ENCODE peak calls at places on chromosomes 6 and 20, in eight cellular contexts. One of them, this sample, is unnamed.

GRCh38 chr6:137019476-137020272 is 25.1 kb downstream of the IL20RA start:
- DNase-seq in CD4-positive, alpha-beta memory T cell: no peak
- DNase-seq in left lung: no peak
- DNase-seq in ascending aorta: no peak
- DNase-seq in CD8-positive, alpha-beta memory T cell: no peak
- DNase-seq in endodermal cell: no peak
- DNase-seq in body of pancreas: no peak
- DNase-seq in PC-9: peak; percentile 16
- DNase-seq in this sample: no peak

GRCh38 chr20:22825076-22825475 is 210.0 kb upstream of the SSTR4 start:
- DNase-seq in PC-9: no peak
- DNase-seq in ascending aorta: no peak
- DNase-seq in body of pancreas: no peak
- DNase-seq in endodermal cell: peak; percentile 13
- DNase-seq in CD8-positive, alpha-beta memory T cell: no peak
- DNase-seq in CD4-positive, alpha-beta memory T cell: no peak
- DNase-seq in left lung: no peak
- DNase-seq in this sample: no peak

GRCh38 chr20:17958326-17959256 is 10.0 kb downstream of the SNX5 start:
- DNase-seq in PC-9: no peak
- DNase-seq in CD8-positive, alpha-beta memory T cell: no peak
- DNase-seq in CD4-positive, alpha-beta memory T cell: no peak
- DNase-seq in endodermal cell: no peak
- DNase-seq in ascending aorta: no peak
- DNase-seq in left lung: no peak
- DNase-seq in body of pancreas: no peak
- DNase-seq in this sample: no peak

GRCh38 chr6:150527100-150527499 is 72.6 kb upstream of the PLEKHG1 start:
- DNase-seq in CD8-positive, alpha-beta memory T cell: no peak
- DNase-seq in ascending aorta: no peak
- DNase-seq in body of pancreas: no peak
- DNase-seq in left lung: no peak
- DNase-seq in PC-9: no peak
- DNase-seq in endodermal cell: no peak
- DNase-seq in CD4-positive, alpha-beta memory T cell: no peak
- DNase-seq in this sample: no peak

GRCh38 chr6:36985384-36985962 is 523 bp downstream of the MTCH1 start:
- DNase-seq in left lung: no peak
- DNase-seq in PC-9: no peak
- DNase-seq in endodermal cell: no peak
- DNase-seq in CD4-positive, alpha-beta memory T cell: no peak
- DNase-seq in ascending aorta: no peak
- DNase-seq in body of pancreas: no peak
- DNase-seq in CD8-positive, alpha-beta memory T cell: no peak
- DNase-seq in this sample: no peak

GRCh38 chr6:2828629-2829028 is 13.0 kb downstream of the SERPINB1 start:
- DNase-seq in ascending aorta: no peak
- DNase-seq in left lung: no peak
- DNase-seq in CD4-positive, alpha-beta memory T cell: no peak
- DNase-seq in PC-9: no peak
- DNase-seq in endodermal cell: no peak
- DNase-seq in CD8-positive, alpha-beta memory T cell: no peak
- DNase-seq in body of pancreas: no peak
- DNase-seq in this sample: no peak

GRCh38 chr6:89555751-89556150 is 82.8 kb downstream of the LYRM2 start:
- DNase-seq in CD8-positive, alpha-beta memory T cell: no peak
- DNase-seq in PC-9: no peak
- DNase-seq in left lung: no peak
- DNase-seq in CD4-positive, alpha-beta memory T cell: no peak
- DNase-seq in ascending aorta: no peak
- DNase-seq in body of pancreas: no peak
- DNase-seq in endodermal cell: peak; percentile 58
- DNase-seq in this sample: no peak

GRCh38 chr6:166169549-166170421 is 2.1 kb upstream of the TBXT start:
- DNase-seq in ascending aorta: no peak
- DNase-seq in body of pancreas: no peak
- DNase-seq in PC-9: no peak
- DNase-seq in CD8-positive, alpha-beta memory T cell: no peak
- DNase-seq in CD4-positive, alpha-beta memory T cell: no peak
- DNase-seq in left lung: no peak
- DNase-seq in endodermal cell: peak; percentile 71
- DNase-seq in this sample: no peak

GRCh38 chr20:36528875-36529425 is 12.4 kb upstream of the MYL9 start:
- DNase-seq in CD8-positive, alpha-beta memory T cell: no peak
- DNase-seq in left lung: no peak
- DNase-seq in endodermal cell: no peak
- DNase-seq in CD4-positive, alpha-beta memory T cell: no peak
- DNase-seq in body of pancreas: no peak
- DNase-seq in ascending aorta: peak; percentile 50
- DNase-seq in PC-9: no peak
- DNase-seq in this sample: no peak

GRCh38 chr20:42026599-42026998 is 408.4 kb upstream of the CHD6 start:
- DNase-seq in endodermal cell: no peak
- DNase-seq in PC-9: no peak
- DNase-seq in left lung: no peak
- DNase-seq in body of pancreas: no peak
- DNase-seq in CD4-positive, alpha-beta memory T cell: no peak
- DNase-seq in CD8-positive, alpha-beta memory T cell: no peak
- DNase-seq in ascending aorta: no peak
- DNase-seq in this sample: no peak

GRCh38 chr6:52409499-52409898 is 10.6 kb upstream of the EFHC1 start:
- DNase-seq in CD8-positive, alpha-beta memory T cell: no peak
- DNase-seq in ascending aorta: no peak
- DNase-seq in PC-9: no peak
- DNase-seq in endodermal cell: no peak
- DNase-seq in left lung: no peak
- DNase-seq in body of pancreas: no peak
- DNase-seq in CD4-positive, alpha-beta memory T cell: no peak
- DNase-seq in this sample: no peak

GRCh38 chr6:117399924-117400323 is 25.8 kb downstream of the ROS1 start:
- DNase-seq in PC-9: no peak
- DNase-seq in left lung: no peak
- DNase-seq in endodermal cell: no peak
- DNase-seq in ascending aorta: no peak
- DNase-seq in CD4-positive, alpha-beta memory T cell: no peak
- DNase-seq in CD8-positive, alpha-beta memory T cell: no peak
- DNase-seq in body of pancreas: no peak
- DNase-seq in this sample: no peak

GRCh38 chr20:47765715-47766594 is 19.3 kb downstream of the SULF2 start:
- DNase-seq in body of pancreas: no peak
- DNase-seq in ascending aorta: no peak
- DNase-seq in left lung: no peak
- DNase-seq in CD4-positive, alpha-beta memory T cell: no peak
- DNase-seq in PC-9: no peak
- DNase-seq in endodermal cell: peak; percentile 68
- DNase-seq in CD8-positive, alpha-beta memory T cell: no peak
- DNase-seq in this sample: no peak

GRCh38 chr6:147248859-147249258 is 44.6 kb downstream of the STXBP5 start:
- DNase-seq in CD8-positive, alpha-beta memory T cell: no peak
- DNase-seq in body of pancreas: no peak
- DNase-seq in ascending aorta: no peak
- DNase-seq in left lung: no peak
- DNase-seq in endodermal cell: peak; percentile 59
- DNase-seq in CD4-positive, alpha-beta memory T cell: no peak
- DNase-seq in PC-9: no peak
- DNase-seq in this sample: no peak

GRCh38 chr6:112245511-112246203 is 8.7 kb downstream of the LAMA4 start:
- DNase-seq in endodermal cell: no peak
- DNase-seq in body of pancreas: no peak
- DNase-seq in left lung: no peak
- DNase-seq in CD8-positive, alpha-beta memory T cell: no peak
- DNase-seq in ascending aorta: no peak
- DNase-seq in CD4-positive, alpha-beta memory T cell: no peak
- DNase-seq in PC-9: no peak
- DNase-seq in this sample: no peak

GRCh38 chr20:7123457-7123856 is 356.0 kb downstream of the BMP2 start:
- DNase-seq in CD4-positive, alpha-beta memory T cell: no peak
- DNase-seq in left lung: no peak
- DNase-seq in ascending aorta: no peak
- DNase-seq in CD8-positive, alpha-beta memory T cell: no peak
- DNase-seq in body of pancreas: no peak
- DNase-seq in endodermal cell: no peak
- DNase-seq in PC-9: no peak
- DNase-seq in this sample: no peak

GRCh38 chr6:15628499-15629131 is 34.2 kb downstream of the DTNBP1 start:
- DNase-seq in CD4-positive, alpha-beta memory T cell: no peak
- DNase-seq in PC-9: no peak
- DNase-seq in endodermal cell: no peak
- DNase-seq in ascending aorta: no peak
- DNase-seq in CD8-positive, alpha-beta memory T cell: no peak
- DNase-seq in left lung: no peak
- DNase-seq in body of pancreas: no peak
- DNase-seq in this sample: peak; percentile 83

GRCh38 chr6:37516076-37516919 is 16.6 kb upstream of the CCDC167 start:
- DNase-seq in CD8-positive, alpha-beta memory T cell: peak; percentile 92
- DNase-seq in CD4-positive, alpha-beta memory T cell: peak; percentile 96
- DNase-seq in body of pancreas: peak; percentile 65
- DNase-seq in left lung: peak; percentile 40
- DNase-seq in PC-9: peak; percentile 69
- DNase-seq in endodermal cell: peak; percentile 76
- DNase-seq in ascending aorta: no peak
- DNase-seq in this sample: peak; percentile 75

GRCh38 chr6:99241905-99242534 is 107.5 kb downstream of the FAXC start:
- DNase-seq in CD4-positive, alpha-beta memory T cell: no peak
- DNase-seq in left lung: no peak
- DNase-seq in body of pancreas: no peak
- DNase-seq in PC-9: no peak
- DNase-seq in endodermal cell: peak; percentile 85
- DNase-seq in CD8-positive, alpha-beta memory T cell: no peak
- DNase-seq in ascending aorta: no peak
- DNase-seq in this sample: peak; percentile 11

GRCh38 chr20:21901470-21902275 is 196.2 kb downstream of the PAX1 start:
- DNase-seq in PC-9: no peak
- DNase-seq in ascending aorta: peak; percentile 75
- DNase-seq in CD4-positive, alpha-beta memory T cell: no peak
- DNase-seq in CD8-positive, alpha-beta memory T cell: no peak
- DNase-seq in body of pancreas: peak; percentile 26
- DNase-seq in endodermal cell: no peak
- DNase-seq in left lung: no peak
- DNase-seq in this sample: no peak

GRCh38 chr20:63660622-63661021 is 2.5 kb downstream of the RTEL1 start:
- DNase-seq in PC-9: no peak
- DNase-seq in ascending aorta: no peak
- DNase-seq in body of pancreas: no peak
- DNase-seq in CD8-positive, alpha-beta memory T cell: no peak
- DNase-seq in endodermal cell: no peak
- DNase-seq in left lung: no peak
- DNase-seq in CD4-positive, alpha-beta memory T cell: no peak
- DNase-seq in this sample: no peak

GRCh38 chr6:5384276-5384675 is 123.0 kb downstream of the FARS2 start:
- DNase-seq in CD4-positive, alpha-beta memory T cell: no peak
- DNase-seq in ascending aorta: no peak
- DNase-seq in endodermal cell: no peak
- DNase-seq in body of pancreas: no peak
- DNase-seq in CD8-positive, alpha-beta memory T cell: no peak
- DNase-seq in left lung: no peak
- DNase-seq in PC-9: no peak
- DNase-seq in this sample: no peak

GRCh38 chr20:24762791-24763350 is 186.2 kb upstream of the CST7 start:
- DNase-seq in body of pancreas: no peak
- DNase-seq in CD8-positive, alpha-beta memory T cell: no peak
- DNase-seq in ascending aorta: peak; percentile 54
- DNase-seq in left lung: no peak
- DNase-seq in PC-9: no peak
- DNase-seq in CD4-positive, alpha-beta memory T cell: no peak
- DNase-seq in endodermal cell: peak; percentile 21
- DNase-seq in this sample: no peak

GRCh38 chr6:18384621-18385020 is 2.5 kb upstream of the RNF144B start:
- DNase-seq in endodermal cell: no peak
- DNase-seq in CD8-positive, alpha-beta memory T cell: no peak
- DNase-seq in body of pancreas: no peak
- DNase-seq in PC-9: no peak
- DNase-seq in left lung: no peak
- DNase-seq in ascending aorta: no peak
- DNase-seq in CD4-positive, alpha-beta memory T cell: no peak
- DNase-seq in this sample: no peak
- H3K4me1 ChIP-seq in endodermal cell: no peaks in the 10 kb centered on the region
- H3K4me1 ChIP-seq in CD8-positive, alpha-beta memory T cell: peaks cover 17% of the 10 kb centered on the region
- H3K4me1 ChIP-seq in body of pancreas: peaks cover 38% of the 10 kb centered on the region
- H3K4me1 ChIP-seq in PC-9: peaks cover 31% of the 10 kb centered on the region
- H3K4me1 ChIP-seq in left lung: peaks cover 36% of the 10 kb centered on the region
- H3K4me1 ChIP-seq in ascending aorta: peaks cover 21% of the 10 kb centered on the region
- H3K4me1 ChIP-seq in CD4-positive, alpha-beta memory T cell: peaks cover 24% of the 10 kb centered on the region
- H3K4me1 ChIP-seq in this sample: peaks cover 27% of the 10 kb centered on the region

GRCh38 chr20:49635829-49636228 is 67.9 kb upstream of the PTGIS start:
- DNase-seq in CD8-positive, alpha-beta memory T cell: no peak
- DNase-seq in PC-9: no peak
- DNase-seq in left lung: no peak
- DNase-seq in endodermal cell: no peak
- DNase-seq in ascending aorta: no peak
- DNase-seq in CD4-positive, alpha-beta memory T cell: no peak
- DNase-seq in body of pancreas: no peak
- DNase-seq in this sample: no peak

GRCh38 chr20:49634116-49634515 is 66.2 kb upstream of the PTGIS start:
- DNase-seq in endodermal cell: no peak
- DNase-seq in PC-9: no peak
- DNase-seq in ascending aorta: no peak
- DNase-seq in CD8-positive, alpha-beta memory T cell: no peak
- DNase-seq in body of pancreas: no peak
- DNase-seq in left lung: no peak
- DNase-seq in CD4-positive, alpha-beta memory T cell: no peak
- DNase-seq in this sample: no peak

GRCh38 chr20:49637238-49637637 is 69.3 kb upstream of the PTGIS start:
- DNase-seq in PC-9: no peak
- DNase-seq in body of pancreas: no peak
- DNase-seq in CD8-positive, alpha-beta memory T cell: no peak
- DNase-seq in endodermal cell: no peak
- DNase-seq in ascending aorta: no peak
- DNase-seq in left lung: no peak
- DNase-seq in CD4-positive, alpha-beta memory T cell: no peak
- DNase-seq in this sample: no peak

GRCh38 chr20:49635171-49635570 is 67.2 kb upstream of the PTGIS start:
- DNase-seq in CD4-positive, alpha-beta memory T cell: no peak
- DNase-seq in CD8-positive, alpha-beta memory T cell: no peak
- DNase-seq in body of pancreas: no peak
- DNase-seq in left lung: no peak
- DNase-seq in endodermal cell: no peak
- DNase-seq in ascending aorta: no peak
- DNase-seq in PC-9: no peak
- DNase-seq in this sample: no peak

GRCh38 chr20:49636447-49636846 is 68.5 kb upstream of the PTGIS start:
- DNase-seq in left lung: peak; percentile 65
- DNase-seq in body of pancreas: peak; percentile 64
- DNase-seq in ascending aorta: no peak
- DNase-seq in CD4-positive, alpha-beta memory T cell: no peak
- DNase-seq in CD8-positive, alpha-beta memory T cell: no peak
- DNase-seq in PC-9: no peak
- DNase-seq in endodermal cell: no peak
- DNase-seq in this sample: no peak
- H3K27ac ChIP-seq in left lung: no peak overlapping the region
- H3K27ac ChIP-seq in body of pancreas: no peak overlapping the region
- H3K27ac ChIP-seq in ascending aorta: no peak overlapping the region
- H3K27ac ChIP-seq in CD4-positive, alpha-beta memory T cell: no peak overlapping the region
- H3K27ac ChIP-seq in CD8-positive, alpha-beta memory T cell: no peak overlapping the region
- H3K27ac ChIP-seq in PC-9: no peak overlapping the region
- H3K27ac ChIP-seq in endodermal cell: no peak overlapping the region
- H3K27ac ChIP-seq in this sample: no peak overlapping the region

GRCh38 chr20:2109425-2110210 is 8.0 kb downstream of the STK35 start:
- DNase-seq in CD8-positive, alpha-beta memory T cell: no peak
- DNase-seq in body of pancreas: peak; percentile 58
- DNase-seq in endodermal cell: no peak
- DNase-seq in PC-9: no peak
- DNase-seq in CD4-positive, alpha-beta memory T cell: no peak
- DNase-seq in ascending aorta: peak; percentile 62
- DNase-seq in left lung: no peak
- DNase-seq in this sample: no peak
- H3K36me3 ChIP-seq in CD8-positive, alpha-beta memory T cell: peaks cover 7% of the 10 kb centered on the region
- H3K36me3 ChIP-seq in body of pancreas: no peaks in the 10 kb centered on the region
- H3K36me3 ChIP-seq in endodermal cell: peaks cover 69% of the 10 kb centered on the region
- H3K36me3 ChIP-seq in PC-9: peaks cover 21% of the 10 kb centered on the region
- H3K36me3 ChIP-seq in CD4-positive, alpha-beta memory T cell: peaks cover 9% of the 10 kb centered on the region
- H3K36me3 ChIP-seq in ascending aorta: peaks cover 8% of the 10 kb centered on the region
- H3K36me3 ChIP-seq in left lung: peaks cover 3% of the 10 kb centered on the region
- H3K36me3 ChIP-seq in this sample: peaks cover 69% of the 10 kb centered on the region

GRCh38 chr20:31843881-31844280 is 1.5 kb downstream of the FOXS1 start:
- DNase-seq in body of pancreas: no peak
- DNase-seq in ascending aorta: no peak
- DNase-seq in left lung: no peak
- DNase-seq in CD4-positive, alpha-beta memory T cell: no peak
- DNase-seq in CD8-positive, alpha-beta memory T cell: no peak
- DNase-seq in PC-9: no peak
- DNase-seq in endodermal cell: no peak
- DNase-seq in this sample: no peak
- H3K4me1 ChIP-seq in body of pancreas: no peaks in the 10 kb centered on the region
- H3K4me1 ChIP-seq in ascending aorta: peaks cover 48% of the 10 kb centered on the region
- H3K4me1 ChIP-seq in left lung: peaks cover 8% of the 10 kb centered on the region
- H3K4me1 ChIP-seq in CD4-positive, alpha-beta memory T cell: no peaks in the 10 kb centered on the region
- H3K4me1 ChIP-seq in CD8-positive, alpha-beta memory T cell: no peaks in the 10 kb centered on the region
- H3K4me1 ChIP-seq in PC-9: peaks cover 9% of the 10 kb centered on the region
- H3K4me1 ChIP-seq in endodermal cell: peaks cover 5% of the 10 kb centered on the region
- H3K4me1 ChIP-seq in this sample: peaks cover 77% of the 10 kb centered on the region

This sample was measured in SJSA1.